ENCODE peak calls at places on chromosome 9, in eight cellular contexts. V is fibroblast of the conjunctiva, A is CD14-positive monocyte, S is HEK293T, O is spleen, T is Peyer's patch, M is T1000, Y is OCI-LY7. G is an unnamed sample.

GRCh38 chr9:125663127-125663526 is 43.9 kb downstream of the MAPKAP1 start:
- DNase-seq in V (no peak), A (no peak), S (no peak), O (no peak), T (no peak), M (no peak), Y (no peak), G (no peak)

GRCh38 chr9:14769235-14769580 is 46.7 kb upstream of the CER1 start:
- DNase-seq in V (peak), A (no peak), S (peak), O (no peak), T (no peak), M (no peak), Y (peak), G (no peak)

GRCh38 chr9:79610019-79610760 is 38.4 kb downstream of the TLE4 start:
- DNase-seq in V (peak), A (no peak), S (no peak), O (no peak), T (no peak), M (no peak), Y (no peak), G (no peak)

GRCh38 chr9:6646028-6646636 is 603 bp upstream of the GLDC start:
- DNase-seq in V (no peak), A (no peak), S (no peak), O (no peak), T (no peak), M (no peak), Y (no peak), G (no peak)

GRCh38 chr9:130417602-130418001 is 27.2 kb upstream of the ASS1 start:
- DNase-seq in V (no peak), A (no peak), S (no peak), O (no peak), T (no peak), M (no peak), Y (peak), G (no peak)

GRCh38 chr9:129178983-129179382 is 922 bp upstream of the IER5L start:
- DNase-seq in V (no peak), A (no peak), S (no peak), O (no peak), T (peak), M (no peak), Y (no peak), G (no peak)

GRCh38 chr9:34375901-34376595 is 650 bp downstream of the MYORG start:
- DNase-seq in V (no peak), A (no peak), S (peak), O (peak), T (peak), M (no peak), Y (peak), G (peak)

GRCh38 chr9:114163517-114163924 is 8.2 kb downstream of the COL27A1 start:
- DNase-seq in V (peak), A (no peak), S (peak), O (no peak), T (no peak), M (no peak), Y (no peak), G (no peak)

GRCh38 chr9:136960212-136960937 is 8.3 kb downstream of the LCN12 start:
- DNase-seq in V (no peak), A (no peak), S (no peak), O (no peak), T (peak), M (no peak), Y (no peak), G (no peak)

GRCh38 chr9:134066923-134067851 is 639 bp downstream of the BRD3 start:
- DNase-seq in V (no peak), A (peak), S (peak), O (peak), T (peak), M (no peak), Y (peak), G (peak)

GRCh38 chr9:127926961-127927456 is 3.6 kb downstream of the PIP5KL1 start:
- DNase-seq in V (no peak), A (no peak), S (no peak), O (no peak), T (no peak), M (no peak), Y (no peak), G (no peak)

GRCh38 chr9:16105576-16105975 is 552.7 kb downstream of the CCDC171 start:
- DNase-seq in V (peak), A (no peak), S (no peak), O (no peak), T (no peak), M (no peak), Y (no peak), G (no peak)

GRCh38 chr9:21294904-21295538 is 10.1 kb downstream of the IFNA5 start:
- DNase-seq in V (no peak), A (no peak), S (no peak), O (no peak), T (no peak), M (no peak), Y (no peak), G (no peak)

GRCh38 chr9:94868462-94868861 is 142.0 kb downstream of the AOPEP start:
- DNase-seq in V (no peak), A (no peak), S (no peak), O (no peak), T (no peak), M (no peak), Y (no peak), G (no peak)

GRCh38 chr9:110615526-110615925 is 36.0 kb upstream of the SVEP1 start:
- DNase-seq in V (no peak), A (no peak), S (no peak), O (no peak), T (no peak), M (peak), Y (no peak), G (no peak)

GRCh38 chr9:132409828-132410528 is at the start of gene CFAP77:
- DNase-seq in V (no peak), A (peak), S (peak), O (peak), T (peak), M (no peak), Y (peak), G (peak)

GRCh38 chr9:16121593-16121992 is 568.8 kb downstream of the CCDC171 start:
- DNase-seq in V (no peak), A (no peak), S (no peak), O (no peak), T (no peak), M (no peak), Y (no peak), G (no peak)

GRCh38 chr9:78286125-78286524 is 10.8 kb upstream of the PSAT1 start:
- DNase-seq in V (no peak), A (no peak), S (no peak), O (no peak), T (no peak), M (no peak), Y (no peak), G (no peak)

GRCh38 chr9:93671030-93671358 is 94.6 kb downstream of the PHF2 start:
- DNase-seq in V (no peak), A (no peak), S (no peak), O (peak), T (no peak), M (no peak), Y (no peak), G (no peak)

GRCh38 chr9:120439147-120439546 is 140.8 kb downstream of the CDK5RAP2 start:
- DNase-seq in V (no peak), A (no peak), S (peak), O (no peak), T (no peak), M (no peak), Y (peak), G (no peak)

GRCh38 chr9:123450096-123450495 is 94.1 kb downstream of the CRB2 start:
- DNase-seq in V (no peak), A (no peak), S (no peak), O (peak), T (no peak), M (no peak), Y (no peak), G (no peak)

GRCh38 chr9:3028535-3028934 is 184.6 kb upstream of the PUM3 start:
- DNase-seq in V (no peak), A (no peak), S (peak), O (no peak), T (no peak), M (no peak), Y (no peak), G (no peak)

GRCh38 chr9:91867740-91868139 is 82.3 kb downstream of the ROR2 start:
- DNase-seq in V (no peak), A (no peak), S (no peak), O (peak), T (no peak), M (no peak), Y (no peak), G (no peak)

GRCh38 chr9:83219154-83219923 is 156.4 kb upstream of the RASEF start:
- DNase-seq in V (peak), A (peak), S (peak), O (peak), T (peak), M (peak), Y (no peak), G (no peak)

GRCh38 chr9:133278161-133279131 is 3.4 kb upstream of the ABO start:
- DNase-seq in V (no peak), A (no peak), S (no peak), O (no peak), T (peak), M (no peak), Y (no peak), G (no peak)

GRCh38 chr9:95092321-95093072 is 225.0 kb downstream of the FANCC start:
- DNase-seq in V (peak), A (no peak), S (no peak), O (no peak), T (peak), M (peak), Y (no peak), G (no peak)

GRCh38 chr9:7489018-7489417 is 310.6 kb downstream of the DMAC1 start:
- DNase-seq in V (no peak), A (no peak), S (no peak), O (no peak), T (peak), M (no peak), Y (no peak), G (no peak)

GRCh38 chr9:36399980-36400331 is at the start of gene RNF38:
- DNase-seq in V (no peak), A (peak), S (no peak), O (no peak), T (no peak), M (no peak), Y (no peak), G (peak)

GRCh38 chr9:119834064-119834620 is 464.9 kb upstream of the BRINP1 start:
- DNase-seq in V (no peak), A (no peak), S (no peak), O (no peak), T (no peak), M (no peak), Y (no peak), G (no peak)

GRCh38 chr9:23887781-23888180 is 61.7 kb upstream of the ELAVL2 start:
- DNase-seq in V (no peak), A (no peak), S (no peak), O (no peak), T (no peak), M (no peak), Y (no peak), G (no peak)

GRCh38 chr9:83431470-83432060 is 106.6 kb downstream of the FRMD3 start:
- DNase-seq in V (no peak), A (no peak), S (no peak), O (no peak), T (peak), M (no peak), Y (no peak), G (no peak)

GRCh38 chr9:114263853-114264510 is 58.9 kb upstream of the ORM1 start:
- DNase-seq in V (no peak), A (no peak), S (no peak), O (no peak), T (no peak), M (no peak), Y (no peak), G (no peak)

GRCh38 chr9:121824651-121825480 is 173.4 kb downstream of the DAB2IP start:
- DNase-seq in V (no peak), A (no peak), S (peak), O (no peak), T (peak), M (no peak), Y (peak), G (no peak)

GRCh38 chr9:28883209-28883608 is 1309.9 kb upstream of the C9orf72 start:
- DNase-seq in V (no peak), A (no peak), S (no peak), O (no peak), T (no peak), M (no peak), Y (no peak), G (no peak)

GRCh38 chr9:3480353-3480655 is 45.5 kb downstream of the RFX3 start:
- DNase-seq in V (no peak), A (no peak), S (no peak), O (no peak), T (no peak), M (no peak), Y (no peak), G (no peak)

GRCh38 chr9:115292584-115293271 is 174.8 kb upstream of the TNC start:
- DNase-seq in V (no peak), A (no peak), S (no peak), O (no peak), T (no peak), M (no peak), Y (no peak), G (no peak)

GRCh38 chr9:126763130-126763764 is 41.6 kb upstream of the ZBTB43 start:
- DNase-seq in V (no peak), A (no peak), S (no peak), O (no peak), T (no peak), M (no peak), Y (peak), G (no peak)

GRCh38 chr9:96413312-96414221 is 4.6 kb downstream of the ZNF367 start:
- DNase-seq in V (no peak), A (no peak), S (no peak), O (no peak), T (peak), M (no peak), Y (peak), G (peak)

GRCh38 chr9:33517373-33517772 is 6.7 kb upstream of the ANKRD18B start:
- DNase-seq in V (no peak), A (no peak), S (peak), O (no peak), T (peak), M (peak), Y (peak), G (no peak)

GRCh38 chr9:88007291-88007650 is 32.9 kb upstream of the CDK20 start:
- DNase-seq in V (no peak), A (no peak), S (no peak), O (no peak), T (no peak), M (no peak), Y (no peak), G (no peak)

G was measured in activated CD4-positive, alpha-beta T cell treated with anti-CD3 and anti-CD28 coated beads, Interleukin-2, amount 50 U/mL, for 1 hour.